ENCODE peak calls at places on chromosomes 7 and 10, in eight cellular contexts. F is colonic mucosa, M is WERI-Rb-1, A is IMR-90, N is sigmoid colon, D is spleen, K is left lung, I is astrocyte. R is an unnamed sample.

GRCh38 chr7:17401806-17402627 is 103.6 kb downstream of the AHR start:
- DNase-seq in F (no peak), N (no peak), M (no peak), A (no peak), D (no peak), I (no peak), K (no peak), R (no peak)

GRCh38 chr10:5040781-5041470 is 37.3 kb upstream of the AKR1C2 start:
- DNase-seq in N (no peak), A (peak; percentile 7), I (peak; percentile 38), F (peak; percentile 13), K (no peak), M (no peak), D (no peak), R (no peak)

GRCh38 chr7:151425670-151426075 is 14.3 kb downstream of the CRYGN start:
- DNase-seq in N (no peak), F (no peak), M (peak; percentile 43), K (peak; percentile 32), I (peak; percentile 78), D (peak; percentile 11), A (peak; percentile 91), R (no peak)

GRCh38 chr10:5198386-5198785 is 1.7 kb downstream of the AKR1C4 start:
- DNase-seq in K (no peak), M (no peak), D (no peak), N (no peak), A (peak; percentile 6), F (no peak), I (no peak), R (no peak)

GRCh38 chr10:14707441-14707840 is 67.3 kb downstream of the FAM107B start:
- DNase-seq in D (no peak), A (no peak), K (no peak), F (no peak), N (no peak), M (no peak), I (no peak), R (no peak)

GRCh38 chr7:1542329-1542728 is 11.8 kb downstream of the MAFK start:
- DNase-seq in M (no peak), N (no peak), F (no peak), D (no peak), A (no peak), I (no peak), K (no peak), R (no peak)

GRCh38 chr7:106287786-106288185 is 3.0 kb upstream of the NAMPT start:
- DNase-seq in M (no peak), F (peak; percentile 38), N (no peak), A (no peak), I (no peak), D (no peak), K (no peak), R (no peak)

GRCh38 chr10:44619975-44620374 is 235.1 kb upstream of the CXCL12 start:
- DNase-seq in A (no peak), D (no peak), I (peak; percentile 19), M (no peak), K (no peak), F (no peak), N (no peak), R (no peak)

GRCh38 chr10:43201545-43202131 is 63.4 kb downstream of the CSGALNACT2 start:
- DNase-seq in M (peak; percentile 4), F (peak; percentile 17), A (no peak), I (no peak), N (peak; percentile 53), D (peak; percentile 79), K (no peak), R (peak; percentile 2)

GRCh38 chr7:71521506-71521905 is 389.6 kb downstream of the GALNT17 start:
- DNase-seq in A (no peak), F (peak; percentile 19), M (peak; percentile 44), I (peak; percentile 20), D (no peak), K (no peak), N (no peak), R (no peak)

GRCh38 chr10:1292611-1293021 is 236.4 kb downstream of the WDR37 start:
- DNase-seq in I (no peak), D (peak; percentile 70), M (no peak), N (no peak), K (no peak), F (no peak), A (no peak), R (no peak)

GRCh38 chr7:23925088-23925487 is 215.1 kb downstream of the STK31 start:
- DNase-seq in A (no peak), D (no peak), I (no peak), M (no peak), N (no peak), F (no peak), K (no peak), R (no peak)

GRCh38 chr7:23931633-23932032 is 221.6 kb downstream of the STK31 start:
- DNase-seq in K (no peak), D (no peak), F (no peak), M (no peak), I (no peak), N (no peak), A (no peak), R (no peak)

GRCh38 chr7:23927709-23928108 is 217.7 kb downstream of the STK31 start:
- DNase-seq in N (no peak), F (no peak), A (no peak), I (no peak), D (no peak), K (no peak), M (no peak), R (no peak)

GRCh38 chr7:23928391-23928790 is 218.4 kb downstream of the STK31 start:
- DNase-seq in F (no peak), D (no peak), A (no peak), M (no peak), N (no peak), K (no peak), I (no peak), R (no peak)

DNA sequence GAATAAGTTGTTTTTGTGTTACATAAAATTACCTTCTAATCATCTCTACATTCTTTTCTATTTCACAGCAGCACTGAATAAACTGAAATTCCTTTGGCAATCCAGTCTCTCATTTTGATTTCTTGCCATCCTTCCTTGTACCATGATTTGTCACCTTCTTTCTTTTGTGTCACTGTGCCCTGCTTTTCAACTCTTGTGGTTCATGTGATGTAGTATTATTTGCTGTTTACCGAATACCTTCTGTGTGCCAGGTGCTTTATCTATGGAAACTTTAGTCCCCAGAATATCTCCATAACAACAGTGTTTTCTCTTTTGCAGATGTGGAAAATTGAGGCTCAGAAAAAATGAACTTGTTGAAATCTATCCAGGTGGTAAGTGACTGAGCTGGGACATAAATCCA is 220.3 kb downstream of the STK31 start:
- DNase-seq in M (no peak), I (no peak), N (no peak), D (no peak), K (no peak), F (no peak), A (no peak), R (no peak)
- H3K27ac ChIP-seq in M (no peak overlapping the region), I (no peak overlapping the region), N (no peak overlapping the region), D (no peak overlapping the region), K (no peak overlapping the region), F (no peak overlapping the region), A (no peak overlapping the region), R (no peak overlapping the region)

GRCh38 chr10:58072634-58073033 is 195.1 kb downstream of the IPMK start:
- DNase-seq in K (no peak), N (no peak), M (no peak), A (no peak), D (no peak), F (no peak), I (no peak), R (no peak)
- H3K4me3 ChIP-seq in K (no peak overlapping the region), N (no peak overlapping the region), M (no peak overlapping the region), A (no peak overlapping the region), D (no peak overlapping the region), F (no peak overlapping the region), I (no peak overlapping the region), R (no peak overlapping the region)

GRCh38 chr7:128145191-128145590 is 95.9 kb upstream of the LEP start:
- DNase-seq in K (no peak), M (no peak), F (no peak), A (no peak), I (no peak), N (no peak), D (no peak), R (no peak)

GRCh38 chr7:128139406-128139805 is 101.7 kb upstream of the LEP start:
- DNase-seq in F (no peak), K (no peak), A (no peak), I (no peak), D (no peak), N (no peak), M (no peak), R (no peak)

GRCh38 chr7:128136215-128136597 is 104.9 kb upstream of the LEP start:
- DNase-seq in K (no peak), N (no peak), I (no peak), M (peak; percentile 65), A (no peak), F (no peak), D (no peak), R (no peak)

GRCh38 chr7:128137096-128137655 is 103.9 kb upstream of the LEP start:
- DNase-seq in D (no peak), M (no peak), I (no peak), K (no peak), N (no peak), A (peak; percentile 58), F (no peak), R (no peak)

GRCh38 chr7:128141683-128142195 is 99.3 kb upstream of the LEP start:
- DNase-seq in I (no peak), N (no peak), D (no peak), F (no peak), A (no peak), K (no peak), M (no peak), R (no peak)
- TF ChIP-seq CTCF in I (no peak), N (no peak), D (no peak), F (no peak), A (no peak), K (no peak), M (no peak), R (no peak)

GRCh38 chr10:58278274-58278961 is 9.5 kb downstream of the CISD1 start:
- DNase-seq in D (peak; percentile 56), K (no peak), N (no peak), A (no peak), F (no peak), I (no peak), M (no peak), R (no peak)

GRCh38 chr10:58280982-58281752 is 12.2 kb downstream of the CISD1 start:
- DNase-seq in N (no peak), I (peak; percentile 62), D (no peak), K (no peak), A (peak; percentile 54), F (no peak), M (no peak), R (no peak)

GRCh38 chr10:58280485-58280884 is 11.5 kb downstream of the CISD1 start:
- DNase-seq in M (no peak), I (peak; percentile 26), F (no peak), D (no peak), K (no peak), N (no peak), A (peak; percentile 23), R (no peak)

GRCh38 chr10:58278962-58279307 is 10.0 kb downstream of the CISD1 start:
- DNase-seq in I (no peak), M (no peak), K (no peak), F (no peak), A (no peak), D (no peak), N (no peak), R (no peak)

DNA sequence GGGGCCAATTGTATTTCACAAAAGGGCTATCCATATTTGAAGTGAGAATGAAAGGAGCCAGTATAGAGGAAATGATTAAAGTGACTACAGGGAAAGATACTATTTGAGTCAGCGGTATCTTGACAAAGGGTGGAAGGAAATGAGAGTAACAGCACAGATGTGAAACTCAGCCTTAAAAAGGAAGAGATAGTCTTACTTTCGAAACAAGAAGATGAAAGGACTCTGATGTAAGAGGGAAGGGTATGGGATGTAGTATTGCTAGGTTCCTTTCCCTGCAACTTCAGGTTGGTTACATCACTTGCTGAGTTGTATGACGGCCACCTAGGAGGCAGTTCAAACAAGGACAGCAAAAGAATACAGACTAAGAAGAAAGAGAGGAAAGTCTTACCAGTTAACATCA is 13.7 kb downstream of the CISD1 start:
- DNase-seq in M (no peak), F (no peak), A (no peak), I (no peak), N (no peak), D (no peak), K (no peak), R (no peak)
- H3K27ac ChIP-seq in M (no peak overlapping the region), F (no peak overlapping the region), A (no peak overlapping the region), I (no peak overlapping the region), N (no peak overlapping the region), D (peak overlapping the region; percentile 65), K (no peak overlapping the region), R (no peak overlapping the region)